ENCODE peak calls at places on chromosomes 12 and 14, in nine cellular contexts. P is GDM1, V is DMS79 treated with DMSO at 0.1 percent for 48 hours, D is germinal center, M is stomach, S is H7, K is left colon, O is GM23248, C is hepatic stellate cell. N is an unnamed sample.
A peak's percentile ranks its signal among the peaks of the same experiment; 100 is the strongest.

GRCh38 chr12:119258149-119258548 is 76.4 kb upstream of the CCDC60 start:
- DNase-seq in P (no peak), V (no peak), D (no peak), M (no peak), S (no peak), K (no peak), O (no peak), C (no peak), N (no peak)

GRCh38 chr12:5953835-5954586 is 9.0 kb upstream of the ANO2 start:
- DNase-seq in P (no peak), V (no peak), D (no peak), M (no peak), S (no peak), K (no peak), O (no peak), C (no peak), N (no peak)

GRCh38 chr12:77510985-77511384 is 319.7 kb upstream of the NAV3 start:
- DNase-seq in P (no peak), V (peak; percentile 35), D (no peak), M (no peak), S (no peak), K (no peak), O (no peak), C (no peak), N (no peak)

GRCh38 chr14:55545779-55546178 is 34.2 kb upstream of the KTN1 start:
- DNase-seq in P (no peak), V (no peak), D (no peak), M (no peak), S (no peak), K (no peak), O (no peak), C (no peak), N (no peak)

GRCh38 chr12:19520646-19521045 is 81.4 kb downstream of the AEBP2 start:
- DNase-seq in P (no peak), V (no peak), D (no peak), M (no peak), S (no peak), K (no peak), O (peak; percentile 13), C (no peak), N (no peak)

GRCh38 chr12:46959484-46959883 is 119.9 kb upstream of the PCED1B start:
- DNase-seq in P (no peak), V (no peak), D (no peak), M (no peak), S (no peak), K (no peak), O (peak; percentile 95), C (peak; percentile 38), N (peak; percentile 94)

GRCh38 chr12:104888892-104889291 is 69.2 kb downstream of the SLC41A2 start:
- DNase-seq in P (no peak), V (no peak), D (no peak), M (no peak), S (no peak), K (no peak), O (no peak), C (no peak), N (no peak)

GRCh38 chr12:26721800-26722199 is 111.2 kb downstream of the ITPR2 start:
- DNase-seq in P (no peak), V (no peak), D (no peak), M (no peak), S (no peak), K (no peak), O (peak; percentile 15), C (no peak), N (no peak)

GRCh38 chr14:98974113-98974512 is 297.9 kb downstream of the BCL11B start:
- DNase-seq in P (no peak), V (no peak), D (no peak), M (no peak), S (no peak), K (no peak), O (no peak), C (no peak), N (no peak)

GRCh38 chr12:26833692-26834168 is 736 bp upstream of the ITPR2 start:
- DNase-seq in P (no peak), V (peak; percentile 79), D (peak; percentile 79), M (peak; percentile 55), S (peak; percentile 73), K (peak; percentile 48), O (peak; percentile 52), C (peak; percentile 44), N (peak; percentile 23)

GRCh38 chr14:37275963-37276362 is 78.2 kb downstream of the MIPOL1 start:
- DNase-seq in P (no peak), V (no peak), D (no peak), M (no peak), S (no peak), K (no peak), O (no peak), C (no peak), N (no peak)

GRCh38 chr12:45543887-45544286 is 185.6 kb upstream of the ARID2 start:
- DNase-seq in P (peak; percentile 71), V (peak; percentile 60), D (peak; percentile 72), M (peak; percentile 34), S (peak; percentile 65), K (peak; percentile 31), O (peak; percentile 84), C (peak; percentile 64), N (peak; percentile 94)

GRCh38 chr12:58801986-58802385 is 118.3 kb downstream of the LRIG3 start:
- DNase-seq in P (no peak), V (no peak), D (no peak), M (no peak), S (no peak), K (no peak), O (no peak), C (no peak), N (no peak)

GRCh38 chr12:131112690-131113290 is 159.1 kb downstream of the ADGRD1 start:
- DNase-seq in P (no peak), V (no peak), D (no peak), M (no peak), S (no peak), K (peak; percentile 12), O (peak; percentile 83), C (no peak), N (peak; percentile 9)

GRCh38 chr12:39619316-39619659 is 315 bp downstream of the ABCD2 start:
- DNase-seq in P (no peak), V (peak; percentile 32), D (no peak), M (no peak), S (no peak), K (no peak), O (no peak), C (no peak), N (no peak)

GRCh38 chr14:65392296-65392695 is 20.2 kb upstream of the FUT8 start:
- DNase-seq in P (no peak), V (no peak), D (no peak), M (no peak), S (no peak), K (no peak), O (no peak), C (no peak), N (no peak)

GRCh38 chr12:44869503-44869902 is 6.6 kb downstream of the NELL2 start:
- DNase-seq in P (no peak), V (no peak), D (no peak), M (no peak), S (no peak), K (no peak), O (no peak), C (no peak), N (no peak)

GRCh38 chr14:90023176-90023896 is 38.5 kb upstream of the KCNK13 start:
- DNase-seq in P (no peak), V (no peak), D (no peak), M (no peak), S (no peak), K (no peak), O (peak; percentile 16), C (no peak), N (peak; percentile 60)

GRCh38 chr12:124795081-124795948 is 68.3 kb downstream of the SCARB1 start:
- DNase-seq in P (no peak), V (no peak), D (no peak), M (no peak), S (peak; percentile 17), K (no peak), O (no peak), C (no peak), N (no peak)

GRCh38 chr12:52541709-52542108 is 11.2 kb downstream of the KRT71 start:
- DNase-seq in P (no peak), V (no peak), D (no peak), M (no peak), S (no peak), K (no peak), O (no peak), C (no peak), N (no peak)

GRCh38 chr12:65615091-65615490 is 209.2 kb upstream of the HMGA2 start:
- DNase-seq in P (no peak), V (no peak), D (no peak), M (no peak), S (no peak), K (no peak), O (peak; percentile 94), C (peak; percentile 20), N (peak; percentile 99)

GRCh38 chr14:99235578-99235977 is 36.4 kb downstream of the BCL11B start:
- DNase-seq in P (no peak), V (no peak), D (no peak), M (no peak), S (no peak), K (no peak), O (no peak), C (no peak), N (no peak)

GRCh38 chr12:119102714-119103113 is 76.0 kb upstream of the HSPB8 start:
- DNase-seq in P (no peak), V (no peak), D (no peak), M (no peak), S (no peak), K (no peak), O (no peak), C (no peak), N (no peak)

GRCh38 chr12:5480218-5480952 is 48.5 kb downstream of the NTF3 start:
- DNase-seq in P (no peak), V (peak; percentile 29), D (no peak), M (no peak), S (peak; percentile 74), K (no peak), O (peak; percentile 4), C (no peak), N (no peak)

GRCh38 chr14:71730471-71730870 is 201.8 kb upstream of the RGS6 start:
- DNase-seq in P (no peak), V (no peak), D (no peak), M (no peak), S (no peak), K (no peak), O (peak; percentile 65), C (no peak), N (no peak)

GRCh38 chr14:70721542-70721941 is 79.8 kb downstream of the TTC9 start:
- DNase-seq in P (no peak), V (no peak), D (no peak), M (no peak), S (no peak), K (no peak), O (peak; percentile 12), C (no peak), N (no peak)

GRCh38 chr14:102221026-102221425 is 81.3 kb downstream of the WDR20 start:
- DNase-seq in P (no peak), V (no peak), D (no peak), M (no peak), S (peak; percentile 77), K (no peak), O (peak; percentile 73), C (peak; percentile 61), N (no peak)

GRCh38 chr14:68767248-68767645 is 25.6 kb downstream of the ZFP36L1 start:
- DNase-seq in P (no peak), V (no peak), D (no peak), M (no peak), S (no peak), K (no peak), O (no peak), C (no peak), N (no peak)

GRCh38 chr14:23531391-23531790 is 20.2 kb downstream of the ZFHX2 start:
- DNase-seq in P (no peak), V (no peak), D (no peak), M (no peak), S (no peak), K (no peak), O (no peak), C (no peak), N (no peak)

GRCh38 chr14:93725993-93726392 is 62.3 kb downstream of the PRIMA1 start:
- DNase-seq in P (no peak), V (no peak), D (no peak), M (no peak), S (no peak), K (no peak), O (no peak), C (no peak), N (no peak)

GRCh38 chr12:64522807-64523206 is 70.9 kb downstream of the TBK1 start:
- DNase-seq in P (no peak), V (no peak), D (no peak), M (no peak), S (no peak), K (no peak), O (peak; percentile 75), C (no peak), N (peak; percentile 11)

N was measured in fibroblast of the aortic adventitia.